ENCODE peak calls at places on chromosomes 5 and 9, in five cellular contexts. One of them, this sample, is unnamed. For H3K4me1 and H3K9me3, the result is how much of the 10 kb centered on the place peaks cover.

GRCh38 chr5:136526021-136526420 is 160.7 kb upstream of the TRPC7 start:
- DNase-seq in IMR-90: no peak
- DNase-seq in right lobe of liver: no peak
- DNase-seq in endodermal cell: no peak
- DNase-seq in H9: no peak
- DNase-seq in this sample: no peak

GRCh38 chr9:99377790-99378775 is 156.0 kb downstream of the SEC61B start:
- DNase-seq in IMR-90: peak
- DNase-seq in right lobe of liver: no peak
- DNase-seq in endodermal cell: no peak
- DNase-seq in H9: no peak
- DNase-seq in this sample: no peak

GRCh38 chr5:121273818-121274433 is 577.8 kb upstream of the FTMT start:
- DNase-seq in IMR-90: peak
- DNase-seq in right lobe of liver: no peak
- DNase-seq in endodermal cell: no peak
- DNase-seq in H9: no peak
- DNase-seq in this sample: no peak

GRCh38 chr5:86757824-86758223 is 140.1 kb downstream of the COX7C start:
- DNase-seq in IMR-90: peak
- DNase-seq in right lobe of liver: no peak
- DNase-seq in endodermal cell: no peak
- DNase-seq in H9: no peak
- DNase-seq in this sample: no peak

GRCh38 chr5:15009420-15009819 is 137.8 kb upstream of the ANKH start:
- DNase-seq in IMR-90: peak
- DNase-seq in right lobe of liver: no peak
- DNase-seq in endodermal cell: no peak
- DNase-seq in H9: no peak
- DNase-seq in this sample: no peak

GRCh38 chr9:36190388-36191289 is at the start of gene CLTA:
- DNase-seq in IMR-90: peak
- DNase-seq in right lobe of liver: peak
- DNase-seq in endodermal cell: peak
- DNase-seq in H9: peak
- DNase-seq in this sample: peak

GRCh38 chr5:32953694-32954093 is 242.6 kb downstream of the NPR3 start:
- DNase-seq in IMR-90: no peak
- DNase-seq in right lobe of liver: no peak
- DNase-seq in endodermal cell: no peak
- DNase-seq in H9: no peak
- DNase-seq in this sample: no peak

GRCh38 chr9:101445353-101446029 is 9.9 kb upstream of the ALDOB start:
- DNase-seq in IMR-90: peak
- DNase-seq in right lobe of liver: no peak
- DNase-seq in endodermal cell: no peak
- DNase-seq in H9: no peak
- DNase-seq in this sample: no peak

GRCh38 chr9:119368681-119369581 is at the start of gene BRINP1:
- DNase-seq in IMR-90: no peak
- DNase-seq in right lobe of liver: peak
- DNase-seq in endodermal cell: peak
- DNase-seq in H9: peak
- DNase-seq in this sample: peak

GRCh38 chr5:150989695-150990094 is 30.7 kb upstream of the GPX3 start:
- DNase-seq in IMR-90: no peak
- DNase-seq in right lobe of liver: no peak
- DNase-seq in endodermal cell: peak
- DNase-seq in H9: peak
- DNase-seq in this sample: no peak
- TF ChIP-seq CTCF in IMR-90: peak
- TF ChIP-seq CTCF in right lobe of liver: peak
- TF ChIP-seq CTCF in endodermal cell: peak
- TF ChIP-seq CTCF in H9: peak
- TF ChIP-seq CTCF in this sample: no peak

DNA sequence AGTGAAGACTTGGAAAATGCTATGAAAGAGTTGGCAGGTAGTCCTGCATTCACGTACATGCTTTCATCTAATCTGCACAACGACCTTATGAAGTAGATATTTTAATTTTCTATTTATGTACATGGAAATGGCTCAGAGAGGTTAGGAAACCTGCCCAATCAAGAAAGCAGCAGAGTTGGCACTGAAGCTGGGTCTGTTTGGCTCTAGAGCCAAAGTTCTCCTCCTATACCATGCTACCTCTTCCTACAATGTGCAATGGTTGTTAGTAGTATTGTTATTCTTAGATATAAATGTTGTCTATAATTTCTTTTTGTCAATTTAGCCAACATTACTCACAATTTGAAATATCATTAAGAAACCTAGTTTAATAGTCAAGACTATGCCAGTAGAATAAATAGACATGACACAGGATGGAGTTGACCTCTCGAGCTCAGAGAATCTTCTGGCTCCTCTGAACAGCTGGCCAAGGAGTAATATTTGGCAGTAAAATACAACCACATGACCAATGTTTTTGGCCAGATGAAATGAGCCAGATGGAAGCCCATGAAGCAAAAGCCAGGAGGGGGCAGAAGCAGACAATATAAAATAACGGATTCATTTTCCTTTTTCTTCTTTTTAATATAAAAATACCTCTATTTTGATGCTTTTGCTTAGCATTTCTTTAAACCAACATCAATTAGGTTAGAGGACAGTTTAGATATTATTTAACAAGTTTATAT is 542.3 kb downstream of the PDE4D start:
- DNase-seq in IMR-90: peak
- DNase-seq in right lobe of liver: no peak
- DNase-seq in endodermal cell: no peak
- DNase-seq in H9: no peak
- DNase-seq in this sample: no peak
- H3K4me1 ChIP-seq in IMR-90: under half
- H3K4me1 ChIP-seq in right lobe of liver: under half
- H3K4me1 ChIP-seq in endodermal cell: under half
- H3K4me1 ChIP-seq in H9: under half
- H3K4me1 ChIP-seq in this sample: under half

DNA sequence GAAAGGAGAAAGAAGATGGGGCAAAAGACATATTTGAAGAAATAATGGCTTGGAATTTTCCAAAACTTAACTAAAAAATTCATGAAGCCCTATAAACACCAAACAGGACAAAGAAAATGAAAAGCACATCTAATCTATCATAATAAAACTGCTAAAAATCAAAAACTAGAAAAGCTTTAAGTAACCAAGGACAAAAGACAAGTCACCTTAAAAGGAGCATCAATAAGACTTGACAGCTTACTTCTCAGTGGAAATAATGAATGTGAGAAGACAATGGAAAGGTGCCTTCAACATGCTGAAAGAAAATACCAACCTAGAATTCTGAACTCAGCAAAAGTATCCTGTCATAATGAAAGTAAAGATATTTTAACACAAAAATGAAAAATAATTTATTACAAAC is 27.0 kb downstream of the GTF3C4 start:
- DNase-seq in IMR-90: no peak
- DNase-seq in right lobe of liver: no peak
- DNase-seq in endodermal cell: no peak
- DNase-seq in H9: no peak
- DNase-seq in this sample: no peak
- H3K9me3 ChIP-seq in IMR-90: under half
- H3K9me3 ChIP-seq in right lobe of liver: under half
- H3K9me3 ChIP-seq in endodermal cell: under half
- H3K9me3 ChIP-seq in H9: under half
- H3K9me3 ChIP-seq in this sample: under half

DNA sequence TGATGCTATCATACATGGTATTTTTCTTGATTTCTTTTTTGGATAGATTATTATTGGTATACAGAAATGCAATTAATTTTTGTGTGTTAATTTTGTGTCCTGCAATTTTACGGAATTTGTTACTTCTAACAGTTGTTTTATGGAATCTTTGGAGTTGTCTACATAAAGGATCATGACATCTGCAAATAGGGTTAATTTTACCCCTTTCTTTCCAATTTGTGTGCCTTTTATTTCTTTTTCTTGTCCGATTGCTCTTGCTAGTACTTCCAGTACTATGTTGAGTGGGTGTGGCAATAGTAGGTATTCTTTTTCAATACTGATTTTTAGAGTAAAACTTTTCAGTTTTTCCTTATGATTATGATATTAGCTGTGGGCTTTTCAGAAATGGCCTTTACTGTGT is 111.5 kb downstream of the MACROH2A1 start:
- DNase-seq in IMR-90: no peak
- DNase-seq in right lobe of liver: no peak
- DNase-seq in endodermal cell: no peak
- DNase-seq in H9: no peak
- DNase-seq in this sample: no peak
- TF ChIP-seq CTCF in IMR-90: no peak
- TF ChIP-seq CTCF in right lobe of liver: no peak
- TF ChIP-seq CTCF in endodermal cell: no peak
- TF ChIP-seq CTCF in H9: no peak
- TF ChIP-seq CTCF in this sample: no peak

GRCh38 chr5:6726006-6726405 is 12.8 kb downstream of the TENT4A start:
- DNase-seq in IMR-90: no peak
- DNase-seq in right lobe of liver: no peak
- DNase-seq in endodermal cell: no peak
- DNase-seq in H9: no peak
- DNase-seq in this sample: no peak
- H3K4me1 ChIP-seq in IMR-90: half or more
- H3K4me1 ChIP-seq in right lobe of liver: under half
- H3K4me1 ChIP-seq in endodermal cell: under half
- H3K4me1 ChIP-seq in H9: under half
- H3K4me1 ChIP-seq in this sample: half or more

GRCh38 chr9:14960881-14961280 is 50.7 kb upstream of the FREM1 start:
- DNase-seq in IMR-90: no peak
- DNase-seq in right lobe of liver: no peak
- DNase-seq in endodermal cell: no peak
- DNase-seq in H9: no peak
- DNase-seq in this sample: no peak

GRCh38 chr9:14961372-14962068 is 51.3 kb upstream of the FREM1 start:
- DNase-seq in IMR-90: no peak
- DNase-seq in right lobe of liver: no peak
- DNase-seq in endodermal cell: peak
- DNase-seq in H9: peak
- DNase-seq in this sample: no peak

GRCh38 chr9:14958989-14959388 is 48.8 kb upstream of the FREM1 start:
- DNase-seq in IMR-90: no peak
- DNase-seq in right lobe of liver: no peak
- DNase-seq in endodermal cell: no peak
- DNase-seq in H9: no peak
- DNase-seq in this sample: no peak

GRCh38 chr9:14956162-14956561 is 45.9 kb upstream of the FREM1 start:
- DNase-seq in IMR-90: no peak
- DNase-seq in right lobe of liver: no peak
- DNase-seq in endodermal cell: no peak
- DNase-seq in H9: no peak
- DNase-seq in this sample: no peak

DNA sequence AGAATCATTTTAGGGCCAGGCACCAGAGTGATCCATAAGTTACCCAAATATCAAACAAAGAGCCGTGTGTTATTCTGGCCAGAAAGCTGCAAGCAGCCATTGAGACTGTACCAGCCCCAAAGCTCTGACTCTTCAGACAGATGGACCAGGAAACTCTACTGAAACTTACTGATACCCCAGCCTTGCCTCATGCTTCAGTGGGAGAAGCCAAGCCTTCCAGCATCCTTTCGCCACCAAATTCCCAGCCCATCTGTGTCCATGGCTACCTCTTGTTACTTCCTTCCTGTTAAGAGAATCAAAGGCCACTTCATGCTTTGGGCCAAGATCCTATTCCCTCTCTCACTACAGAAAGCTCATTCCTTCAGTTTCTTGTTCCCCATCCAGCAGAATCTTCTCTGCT is 46.8 kb upstream of the FREM1 start:
- DNase-seq in IMR-90: no peak
- DNase-seq in right lobe of liver: no peak
- DNase-seq in endodermal cell: no peak
- DNase-seq in H9: no peak
- DNase-seq in this sample: no peak
- H3K9me3 ChIP-seq in IMR-90: under half
- H3K9me3 ChIP-seq in right lobe of liver: under half
- H3K9me3 ChIP-seq in endodermal cell: under half
- H3K9me3 ChIP-seq in H9: under half
- H3K9me3 ChIP-seq in this sample: under half

DNA sequence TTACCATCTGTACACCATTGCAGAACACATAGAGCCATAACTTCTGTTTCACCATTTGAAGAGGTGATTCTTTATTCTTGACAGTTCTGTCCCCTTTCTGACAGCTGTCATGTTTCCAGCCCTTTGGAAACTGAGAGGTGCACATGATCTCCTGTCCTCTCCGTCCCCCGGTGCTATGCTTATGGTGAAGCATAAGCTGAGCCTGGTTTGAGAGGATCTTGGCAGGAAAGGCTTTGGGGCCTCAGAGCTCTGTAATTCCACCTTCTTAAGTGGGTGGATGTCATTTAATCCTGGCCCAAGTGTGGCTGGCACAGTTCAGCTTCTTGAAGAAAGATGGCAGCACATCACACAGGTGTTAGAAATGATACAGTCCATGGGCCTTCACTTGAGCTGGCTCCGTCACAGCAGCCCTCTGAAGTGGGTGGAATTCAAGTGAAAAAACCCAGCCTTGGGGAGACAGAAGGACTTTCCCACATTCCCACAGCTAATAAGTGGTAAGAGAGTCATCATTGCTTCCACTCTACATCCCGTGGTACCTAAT is 30.7 kb upstream of the GRPEL2 start:
- DNase-seq in IMR-90: no peak
- DNase-seq in right lobe of liver: no peak
- DNase-seq in endodermal cell: no peak
- DNase-seq in H9: no peak
- DNase-seq in this sample: no peak
- TF ChIP-seq CTCF in IMR-90: no peak
- TF ChIP-seq CTCF in right lobe of liver: no peak
- TF ChIP-seq CTCF in endodermal cell: peak
- TF ChIP-seq CTCF in H9: no peak
- TF ChIP-seq CTCF in this sample: no peak

GRCh38 chr5:80654054-80654390 is 430 bp upstream of the MSH3 start:
- DNase-seq in IMR-90: no peak
- DNase-seq in right lobe of liver: peak
- DNase-seq in endodermal cell: peak
- DNase-seq in H9: peak
- DNase-seq in this sample: no peak
- H3K4me1 ChIP-seq in IMR-90: under half
- H3K4me1 ChIP-seq in right lobe of liver: under half
- H3K4me1 ChIP-seq in endodermal cell: under half
- H3K4me1 ChIP-seq in H9: under half
- H3K4me1 ChIP-seq in this sample: under half

GRCh38 chr5:10489810-10490426 is 48.2 kb downstream of the ROPN1L start:
- DNase-seq in IMR-90: peak
- DNase-seq in right lobe of liver: no peak
- DNase-seq in endodermal cell: no peak
- DNase-seq in H9: no peak
- DNase-seq in this sample: no peak

GRCh38 chr5:10491673-10492026 is 50.0 kb downstream of the ROPN1L start:
- DNase-seq in IMR-90: no peak
- DNase-seq in right lobe of liver: no peak
- DNase-seq in endodermal cell: no peak
- DNase-seq in H9: no peak
- DNase-seq in this sample: no peak

GRCh38 chr5:10490927-10491672 is 49.4 kb downstream of the ROPN1L start:
- DNase-seq in IMR-90: no peak
- DNase-seq in right lobe of liver: no peak
- DNase-seq in endodermal cell: no peak
- DNase-seq in H9: no peak
- DNase-seq in this sample: no peak

GRCh38 chr5:10498350-10498749 is 56.7 kb downstream of the ROPN1L start:
- DNase-seq in IMR-90: no peak
- DNase-seq in right lobe of liver: no peak
- DNase-seq in endodermal cell: peak
- DNase-seq in H9: peak
- DNase-seq in this sample: no peak

GRCh38 chr5:10493884-10494283 is 52.2 kb downstream of the ROPN1L start:
- DNase-seq in IMR-90: no peak
- DNase-seq in right lobe of liver: no peak
- DNase-seq in endodermal cell: no peak
- DNase-seq in H9: no peak
- DNase-seq in this sample: no peak
- H3K9me3 ChIP-seq in IMR-90: under half
- H3K9me3 ChIP-seq in right lobe of liver: under half
- H3K9me3 ChIP-seq in endodermal cell: under half
- H3K9me3 ChIP-seq in H9: under half
- H3K9me3 ChIP-seq in this sample: under half

This sample was measured in upper lobe of right lung.